ENCODE peak calls at places on chromosomes 2 and 18, in eight cellular contexts. U is NCI-H69; E is T1000; C is stimulated activated CD8-positive, alpha-beta memory T cell treated with anti-CD3 and anti-CD28 coated beads, Interleukin-12 subunit alpha, Interleukin-12 subunit beta, amount 100 ng/mL, for 4 hours; J is activated CD4-positive, alpha-beta T cell treated with anti-CD3 and anti-CD28 coated beads, Interleukin-2, amount 50 U/mL, for 24 hours; N is D341Med; X is fibroblast of pulmonary artery; V is fibroblast of the aortic adventitia. I is an unnamed sample.
A peak's percentile ranks its signal among the peaks of the same experiment; 100 is the strongest.

GRCh38 chr2:165371356-165371755 is 98.1 kb upstream of the CSRNP3 start:
- DNase-seq in U (no peak), E (no peak), C (no peak), J (no peak), N (no peak), X (no peak), V (no peak), I (no peak)

GRCh38 chr2:203301667-203302066 is 26.5 kb upstream of the ABI2 start:
- DNase-seq in U (no peak), E (no peak), C (no peak), J (no peak), N (no peak), X (no peak), V (no peak), I (no peak)

GRCh38 chr2:217650716-217651360 is 352.0 kb downstream of the TNS1 start:
- DNase-seq in U (peak; percentile 61), E (no peak), C (no peak), J (no peak), N (no peak), X (peak; percentile 66), V (peak; percentile 76), I (peak; percentile 9)

GRCh38 chr2:98691307-98691706 is 39.6 kb downstream of the MGAT4A start:
- DNase-seq in U (no peak), E (no peak), C (no peak), J (no peak), N (no peak), X (peak; percentile 14), V (no peak), I (peak; percentile 12)

GRCh38 chr2:129802290-129802689 is 177.2 kb upstream of the RAB6C start:
- DNase-seq in U (peak; percentile 69), E (no peak), C (no peak), J (no peak), N (no peak), X (no peak), V (no peak), I (no peak)

GRCh38 chr18:25349131-25349925 is 2.6 kb downstream of the ZNF521 start:
- DNase-seq in U (peak; percentile 71), E (peak; percentile 20), C (no peak), J (no peak), N (peak; percentile 59), X (peak; percentile 52), V (peak; percentile 56), I (no peak)

GRCh38 chr2:157940024-157940423 is 63.9 kb upstream of the ACVR1 start:
- DNase-seq in U (no peak), E (no peak), C (no peak), J (no peak), N (no peak), X (no peak), V (no peak), I (no peak)

GRCh38 chr2:105156166-105156565 is 85.4 kb upstream of the GPR45 start:
- DNase-seq in U (no peak), E (no peak), C (no peak), J (no peak), N (no peak), X (no peak), V (no peak), I (no peak)

GRCh38 chr2:170235860-170236638 is 58.1 kb downstream of the MYO3B start:
- DNase-seq in U (peak; percentile 83), E (peak; percentile 31), C (no peak), J (no peak), N (peak; percentile 51), X (peak; percentile 73), V (peak; percentile 57), I (peak; percentile 21)

GRCh38 chr2:211055438-211055837 is 499.0 kb downstream of the CPS1 start:
- DNase-seq in U (peak; percentile 42), E (no peak), C (no peak), J (no peak), N (peak; percentile 15), X (peak; percentile 10), V (peak; percentile 26), I (no peak)

GRCh38 chr18:45291616-45292612 is 323.4 kb upstream of the SLC14A2 start:
- DNase-seq in U (peak; percentile 59), E (no peak), C (no peak), J (no peak), N (no peak), X (peak; percentile 1), V (peak; percentile 4), I (no peak)

GRCh38 chr2:199943373-199943772 is 11.9 kb downstream of the TYW5 start:
- DNase-seq in U (no peak), E (no peak), C (no peak), J (no peak), N (no peak), X (no peak), V (no peak), I (no peak)

GRCh38 chr2:100818003-100818605 is 1.8 kb upstream of the NPAS2 start:
- DNase-seq in U (no peak), E (no peak), C (no peak), J (no peak), N (no peak), X (peak; percentile 67), V (peak; percentile 50), I (no peak)